ENCODE peak calls at places on chromosomes 3 and 15, in four cellular contexts. V, O, G and Q are unnamed samples.

GRCh38 chr15:25803036-25803435 is 60.1 kb downstream of the ATP10A start:
- DNase-seq in V (no peak), O (no peak), G (no peak), Q (no peak)

GRCh38 chr15:37140531-37141053 is 40.2 kb upstream of the MEIS2 start:
- DNase-seq in V (no peak), O (no peak), G (no peak), Q (no peak)

GRCh38 chr15:81330351-81331085 is 6.6 kb upstream of the STARD5 start:
- DNase-seq in V (no peak), O (no peak), G (no peak), Q (no peak)

GRCh38 chr15:93028632-93029612 is 60.1 kb downstream of the RGMA start:
- DNase-seq in V (peak; percentile 94), O (no peak), G (peak; percentile 91), Q (no peak)

GRCh38 chr3:107704477-107704876 is 181.7 kb downstream of the BBX start:
- DNase-seq in V (no peak), O (no peak), G (no peak), Q (no peak)

GRCh38 chr15:31353931-31354330 is 27.3 kb downstream of the KLF13 start:
- DNase-seq in V (no peak), O (no peak), G (peak; percentile 45), Q (no peak)

GRCh38 chr3:78870484-78870883 is 897.3 kb downstream of the ROBO1 start:
- DNase-seq in V (no peak), O (no peak), G (no peak), Q (no peak)

GRCh38 chr3:48518069-48518468 is 14.1 kb upstream of the SHISA5 start:
- DNase-seq in V (no peak), O (no peak), G (peak; percentile 23), Q (no peak)

GRCh38 chr3:177150970-177151627 is 46.2 kb downstream of the TBL1XR1 start:
- DNase-seq in V (no peak), O (no peak), G (no peak), Q (no peak)

GRCh38 chr3:176663819-176664218 is 533.5 kb downstream of the TBL1XR1 start:
- DNase-seq in V (no peak), O (peak; percentile 39), G (no peak), Q (no peak)

GRCh38 chr15:65258863-65259262 is 27.8 kb downstream of the PARP16 start:
- DNase-seq in V (no peak), O (no peak), G (no peak), Q (no peak)

GRCh38 chr3:88000853-88001252 is 58.0 kb downstream of the CGGBP1 start:
- DNase-seq in V (no peak), O (peak; percentile 66), G (no peak), Q (no peak)

GRCh38 chr3:9028134-9028533 is 64.9 kb upstream of the RAD18 start:
- DNase-seq in V (peak; percentile 87), O (no peak), G (peak; percentile 88), Q (no peak)

GRCh38 chr15:71201471-71201870 is 86.2 kb downstream of the THSD4 start:
- DNase-seq in V (no peak), O (no peak), G (peak; percentile 68), Q (no peak)

GRCh38 chr15:71109130-71109529 is 6.1 kb upstream of the THSD4 start:
- DNase-seq in V (no peak), O (no peak), G (no peak), Q (no peak)

GRCh38 chr15:58243083-58243482 is 104.9 kb downstream of the AQP9 start:
- DNase-seq in V (no peak), O (no peak), G (no peak), Q (no peak)

GRCh38 chr3:122533931-122534334 is 19.2 kb upstream of the KPNA1 start:
- DNase-seq in V (no peak), O (no peak), G (no peak), Q (no peak)

GRCh38 chr15:56821721-56822425 is 88.6 kb upstream of the ZNF280D start:
- DNase-seq in V (peak; percentile 31), O (peak; percentile 69), G (peak; percentile 53), Q (peak; percentile 50)

GRCh38 chr15:23074684-23075083 is 35.3 kb upstream of the TUBGCP5 start:
- DNase-seq in V (no peak), O (no peak), G (no peak), Q (no peak)

GRCh38 chr3:31358473-31359075 is 174.2 kb upstream of the STT3B start:
- DNase-seq in V (no peak), O (no peak), G (no peak), Q (no peak)

GRCh38 chr3:41317718-41318117 is 118.4 kb downstream of the CTNNB1 start:
- DNase-seq in V (no peak), O (no peak), G (no peak), Q (peak; percentile 42)

GRCh38 chr15:98798375-98798893 is 150.1 kb downstream of the IGF1R start:
- DNase-seq in V (no peak), O (no peak), G (no peak), Q (no peak)

GRCh38 chr15:98794754-98795153 is 146.4 kb downstream of the IGF1R start:
- DNase-seq in V (no peak), O (no peak), G (no peak), Q (no peak)

GRCh38 chr15:98795980-98796379 is 147.6 kb downstream of the IGF1R start:
- DNase-seq in V (no peak), O (no peak), G (no peak), Q (no peak)

GRCh38 chr15:98794211-98794610 is 145.9 kb downstream of the IGF1R start:
- DNase-seq in V (no peak), O (no peak), G (no peak), Q (no peak)

GRCh38 chr15:98796685-98797084 is 148.3 kb downstream of the IGF1R start:
- DNase-seq in V (no peak), O (no peak), G (no peak), Q (no peak)
- H3K4me1 ChIP-seq in V (peaks cover 43% of the 10 kb centered on the region), O (peaks cover 49% of the 10 kb centered on the region), G (peaks cover 47% of the 10 kb centered on the region), Q (peaks cover 33% of the 10 kb centered on the region)

GRCh38 chr15:68223171-68223570 is 6.4 kb downstream of the CLN6 start:
- DNase-seq in V (no peak), O (no peak), G (no peak), Q (no peak)
- H3K27me3 ChIP-seq in V (no peaks in the 10 kb centered on the region), O (no peaks in the 10 kb centered on the region), G (no peaks in the 10 kb centered on the region), Q (no peaks in the 10 kb centered on the region)

GRCh38 chr3:165892565-165892964 is 55.3 kb upstream of the BCHE start:
- DNase-seq in V (no peak), O (no peak), G (no peak), Q (no peak)

DNA sequence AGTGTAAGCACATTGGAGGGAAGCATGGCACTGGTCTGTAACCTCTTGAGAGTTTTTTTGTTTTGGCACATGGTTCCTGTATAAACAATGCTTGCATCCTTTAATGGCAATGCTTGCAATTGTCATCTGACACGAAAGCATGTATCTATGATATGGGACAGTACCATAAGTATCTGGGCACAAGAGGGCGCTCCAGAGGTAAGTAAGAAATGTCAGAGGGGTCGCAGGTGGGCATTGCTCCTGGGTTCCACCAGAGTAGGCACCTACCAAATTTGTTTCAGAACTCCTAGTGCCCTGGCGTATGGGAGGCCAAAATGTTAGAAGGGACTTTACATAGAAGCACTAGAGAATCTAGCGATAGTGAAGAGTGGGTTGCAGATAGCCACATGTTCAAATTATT is 58.7 kb upstream of the BCHE start:
- DNase-seq in V (no peak), O (peak; percentile 90), G (no peak), Q (peak; percentile 41)
- TF ChIP-seq CTCF in V (no peak), O (peak; percentile 74), G (no peak), Q (peak; percentile 31)

GRCh38 chr3:56776551-56776950 is 25.2 kb downstream of the ARHGEF3 start:
- DNase-seq in V (no peak), O (no peak), G (no peak), Q (no peak)
- H3K4me1 ChIP-seq in V (peaks cover 74% of the 10 kb centered on the region), O (no peaks in the 10 kb centered on the region), G (peaks cover 61% of the 10 kb centered on the region), Q (peaks cover 3% of the 10 kb centered on the region)